ENCODE peak calls at places on chromosomes 4 and X, in nine cellular contexts. N is Peyer's patch; J is right lobe of liver; D is CD8-positive, alpha-beta T cell; L is body of pancreas; V is astrocyte; Q is tibial nerve; E is heart right ventricle; K is breast epithelium. C is an unnamed sample. For H3K9me3, the result is how much of the 10 kb centered on the place peaks cover.

GRCh38 chr4:38119663-38120374 is 159.6 kb downstream of the PTTG2 start:
- DNase-seq in L (no peak), K (no peak), E (peak), V (peak), J (no peak), Q (no peak), N (no peak), D (no peak), C (peak)

GRCh38 chr4:101961144-101961543 is 170.6 kb downstream of the BANK1 start:
- DNase-seq in K (no peak), L (peak), D (no peak), N (no peak), J (no peak), E (no peak), Q (no peak), V (peak), C (no peak)

GRCh38 chrX:24245201-24245600 is 68.7 kb downstream of the SUPT20HL2 start:
- DNase-seq in V (peak), D (no peak), Q (no peak), N (no peak), L (no peak), K (no peak), J (no peak), E (no peak), C (no peak)

GRCh38 chrX:20362268-20363002 is 95.7 kb upstream of the RPS6KA3 start:
- DNase-seq in L (peak), D (no peak), K (no peak), E (no peak), Q (no peak), J (no peak), N (no peak), V (peak), C (no peak)

GRCh38 chr4:102524691-102525090 is 23.5 kb downstream of the NFKB1 start:
- DNase-seq in E (no peak), J (no peak), N (no peak), L (no peak), K (no peak), Q (no peak), V (no peak), D (no peak), C (no peak)

GRCh38 chr4:98544141-98544817 is 114.1 kb downstream of the TSPAN5 start:
- DNase-seq in Q (no peak), K (no peak), D (no peak), L (no peak), V (no peak), E (no peak), N (no peak), J (no peak), C (no peak)

GRCh38 chrX:135408794-135409193 is 12.9 kb upstream of the SMIM10L2A start:
- DNase-seq in V (no peak), N (no peak), K (no peak), D (no peak), Q (no peak), J (no peak), E (no peak), L (no peak), C (no peak)

GRCh38 chr4:81421346-81422218 is 50.1 kb downstream of the RASGEF1B start:
- DNase-seq in J (no peak), Q (no peak), N (no peak), K (no peak), E (no peak), V (peak), L (peak), D (no peak), C (no peak)

GRCh38 chr4:186760576-186760975 is 36.9 kb upstream of the FAT1 start:
- DNase-seq in Q (no peak), V (peak), K (no peak), D (no peak), N (no peak), E (no peak), L (no peak), J (no peak), C (no peak)

GRCh38 chrX:638482-639131 is 8.0 kb downstream of the SHOX start:
- DNase-seq in K (no peak), J (peak), N (peak), E (no peak), D (no peak), Q (no peak), L (no peak), V (no peak), C (no peak)

GRCh38 chrX:71923516-71923915 is 12.9 kb downstream of the NHSL2 start:
- DNase-seq in L (no peak), N (no peak), E (no peak), V (no peak), K (no peak), J (no peak), Q (no peak), D (no peak), C (no peak)

GRCh38 chr4:2574863-2575262 is 38.4 kb downstream of the FAM193A start:
- DNase-seq in J (no peak), N (no peak), E (no peak), V (no peak), Q (no peak), K (no peak), L (no peak), D (no peak), C (no peak)

GRCh38 chr4:3813151-3813905 is 47.1 kb downstream of the ADRA2C start:
- DNase-seq in J (peak), V (no peak), L (no peak), N (no peak), E (no peak), K (no peak), Q (no peak), D (no peak), C (no peak)

GRCh38 chrX:17527135-17527701 is 152.2 kb downstream of the NHS start:
- DNase-seq in E (peak), V (no peak), J (no peak), L (peak), N (no peak), Q (no peak), D (no peak), K (no peak), C (no peak)

GRCh38 chr4:74438661-74439060 is 6.3 kb upstream of the AREG start:
- DNase-seq in D (no peak), K (no peak), J (no peak), E (no peak), L (no peak), N (no peak), Q (no peak), V (no peak), C (no peak)

GRCh38 chr4:152709675-152710438 is 30.1 kb upstream of the TMEM154 start:
- DNase-seq in N (no peak), K (no peak), D (no peak), L (no peak), E (no peak), Q (no peak), J (no peak), V (peak), C (no peak)

GRCh38 chr4:8201341-8201781 is 2.3 kb downstream of the SH3TC1 start:
- DNase-seq in E (no peak), J (no peak), K (no peak), N (no peak), V (no peak), Q (no peak), L (no peak), D (no peak), C (no peak)

GRCh38 chr4:184309241-184310170 is 91.8 kb upstream of the ENPP6 start:
- DNase-seq in V (no peak), N (no peak), Q (no peak), E (no peak), D (no peak), L (no peak), J (no peak), K (no peak), C (no peak)

GRCh38 chr4:129218897-129219296 is 122.9 kb downstream of the C4orf33 start:
- DNase-seq in Q (no peak), J (no peak), L (no peak), E (no peak), N (no peak), D (no peak), K (no peak), V (peak), C (no peak)

GRCh38 chr4:103018391-103019318 is 850 bp downstream of the SLC9B1 start:
- DNase-seq in K (peak), Q (no peak), J (no peak), N (no peak), E (no peak), D (no peak), V (no peak), L (peak), C (no peak)

GRCh38 chr4:109298279-109299010 is 4.0 kb downstream of the COL25A1 start:
- DNase-seq in L (peak), E (no peak), J (no peak), K (no peak), N (no peak), V (no peak), Q (no peak), D (no peak), C (no peak)

GRCh38 chr4:129043523-129043922 is 49.8 kb downstream of the SCLT1 start:
- DNase-seq in Q (no peak), K (no peak), L (no peak), N (no peak), D (no peak), V (peak), J (no peak), E (no peak), C (no peak)

GRCh38 chr4:93809773-93810172 is 18.8 kb upstream of the ATOH1 start:
- DNase-seq in D (no peak), V (no peak), N (peak), K (no peak), L (peak), J (no peak), Q (no peak), E (peak), C (no peak)

GRCh38 chrX:151359931-151360871 is 36.8 kb upstream of the VMA21 start:
- DNase-seq in V (no peak), Q (no peak), E (peak), L (peak), D (peak), K (no peak), N (peak), J (no peak), C (no peak)

GRCh38 chr4:55358668-55359067 is 12.6 kb downstream of the SRD5A3 start:
- DNase-seq in E (no peak), L (peak), Q (no peak), J (no peak), N (no peak), K (no peak), V (peak), D (no peak), C (no peak)

GRCh38 chr4:172962564-172963353 is 205.9 kb upstream of the GALNT7 start:
- DNase-seq in N (no peak), Q (no peak), V (peak), K (peak), E (no peak), L (peak), D (no peak), J (no peak), C (peak)

GRCh38 chrX:110683925-110684324 is 111.7 kb downstream of the CHRDL1 start:
- DNase-seq in D (no peak), J (no peak), L (no peak), K (no peak), E (no peak), Q (no peak), V (no peak), N (no peak), C (no peak)

GRCh38 chrX:153214934-153215333 is 35.9 kb downstream of the MAGEA1 start:
- DNase-seq in K (no peak), J (no peak), Q (no peak), N (no peak), D (no peak), L (no peak), E (no peak), V (no peak), C (no peak)
- H3K4me3 ChIP-seq in K (no peak), J (no peak), Q (no peak), N (no peak), D (no peak), L (no peak), E (no peak), V (no peak), C (no peak)

GRCh38 chr4:84965558-84966381 is 720 bp downstream of the WDFY3 start:
- DNase-seq in Q (no peak), E (peak), J (peak), L (peak), V (no peak), K (peak), N (peak), D (no peak), C (no peak)
- TF ChIP-seq CTCF in Q (peak), E (peak), J (no peak), L (no peak), V (no peak), K (no peak), N (peak), D (no peak), C (no peak)

DNA sequence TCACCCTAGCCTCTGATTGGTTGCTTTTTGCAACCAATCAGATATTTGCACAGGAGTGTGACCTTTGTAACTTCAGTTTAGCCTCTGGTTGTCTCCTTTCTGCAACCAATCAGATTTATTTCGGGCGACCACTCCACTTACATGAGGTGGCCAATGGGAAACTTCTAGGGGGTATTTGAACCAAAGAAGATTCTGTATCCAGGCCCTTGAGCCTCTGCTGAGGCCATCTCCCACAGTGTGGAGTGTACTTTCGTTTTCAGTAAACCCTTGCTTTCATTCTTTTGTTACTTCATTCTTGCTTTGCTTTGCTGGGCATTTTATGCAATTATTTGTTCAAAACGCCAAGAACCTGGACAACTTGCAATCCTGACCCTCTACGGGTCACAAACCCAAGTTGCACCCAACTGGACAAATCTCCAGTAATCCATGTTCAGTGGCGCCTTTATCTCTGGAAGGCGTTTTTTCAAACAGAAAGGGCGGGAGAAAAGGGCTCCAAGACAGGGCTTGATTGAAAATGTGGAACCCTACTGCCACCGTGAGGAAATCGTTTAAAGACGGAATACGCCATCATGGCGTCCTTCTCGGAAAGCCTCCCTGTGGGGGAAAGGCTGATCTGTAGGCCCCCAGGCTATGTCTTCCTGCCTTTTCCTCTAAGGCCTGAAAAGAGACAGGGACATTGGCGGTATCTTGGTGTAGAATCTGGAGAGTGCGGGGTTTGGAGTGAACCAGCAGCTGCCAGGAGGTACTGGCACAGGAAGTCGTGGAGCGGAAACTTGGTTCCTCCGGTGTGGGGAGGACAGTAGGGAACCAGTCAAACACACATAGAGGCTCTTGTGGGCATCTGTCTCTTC is 184.6 kb downstream of the OR13H1 start:
- DNase-seq in K (peak), Q (no peak), V (peak), D (no peak), N (no peak), E (no peak), L (no peak), J (peak), C (no peak)
- H3K9me3 ChIP-seq in K (under half), Q (under half), V (under half), D (under half), N (under half), E (under half), L (under half), J (under half), C (under half)

GRCh38 chr4:113888006-113888405 is 91.4 kb downstream of the ARSJ start:
- DNase-seq in K (no peak), D (no peak), L (no peak), Q (no peak), J (no peak), N (no peak), V (no peak), E (no peak), C (no peak)
- H3K4me3 ChIP-seq in K (no peak), D (no peak), L (no peak), Q (no peak), J (no peak), N (no peak), V (no peak), E (no peak), C (no peak)

GRCh38 chr4:41209901-41210300 is 4.4 kb downstream of the APBB2 start:
- DNase-seq in L (no peak), E (no peak), N (no peak), V (no peak), Q (no peak), J (peak), D (no peak), K (no peak), C (no peak)

GRCh38 chr4:41213563-41214157 is 682 bp downstream of the APBB2 start:
- DNase-seq in N (no peak), E (peak), V (no peak), L (peak), J (peak), D (no peak), K (no peak), Q (no peak), C (no peak)

GRCh38 chr4:41214158-41215146 is at the start of gene APBB2:
- DNase-seq in L (peak), J (peak), E (peak), K (peak), Q (peak), V (peak), D (peak), N (peak), C (peak)

GRCh38 chr4:41215155-41215554 is 813 bp upstream of the APBB2 start:
- DNase-seq in L (no peak), Q (no peak), D (no peak), K (no peak), V (no peak), J (no peak), N (no peak), E (no peak), C (no peak)

GRCh38 chr4:41212221-41213203 is 1.8 kb downstream of the APBB2 start:
- DNase-seq in E (no peak), J (no peak), K (peak), V (peak), D (no peak), Q (no peak), N (no peak), L (peak), C (no peak)
- TF ChIP-seq CTCF in E (peak), J (peak), K (peak), V (peak), D (no peak), Q (peak), N (peak), L (peak), C (peak)